ENCODE peak calls at places on chromosomes 13 and 19, in five cellular contexts. Y, X, E, F and A are unnamed samples.

GRCh38 chr13:34967851-34968562 is 25.9 kb downstream of the NBEA start:
- DNase-seq in Y (no peak), X (no peak), E (no peak), F (no peak), A (no peak)

GRCh38 chr19:48123907-48124675 is 13.5 kb upstream of the PLA2G4C start:
- DNase-seq in Y (no peak), X (no peak), E (no peak), F (no peak), A (no peak)

GRCh38 chr13:114249062-114249461 is 14.4 kb downstream of the CDC16 start:
- DNase-seq in Y (no peak), X (no peak), E (peak), F (no peak), A (no peak)

GRCh38 chr13:61391426-61391825 is 24.2 kb downstream of the PCDH20 start:
- DNase-seq in Y (no peak), X (no peak), E (no peak), F (no peak), A (no peak)

GRCh38 chr13:21478881-21479808 is 20.0 kb upstream of the ZDHHC20 start:
- DNase-seq in Y (no peak), X (no peak), E (no peak), F (peak), A (no peak)

GRCh38 chr13:20399515-20399914 is 126.1 kb downstream of the CRYL1 start:
- DNase-seq in Y (no peak), X (no peak), E (peak), F (no peak), A (no peak)

GRCh38 chr13:98301721-98302120 is 124.7 kb upstream of the RNF113B start:
- DNase-seq in Y (no peak), X (no peak), E (no peak), F (no peak), A (no peak)

GRCh38 chr13:75635621-75636338 is at the start of gene LMO7:
- DNase-seq in Y (peak), X (peak), E (peak), F (peak), A (peak)

GRCh38 chr19:16722591-16722990 is 2.9 kb downstream of the NWD1 start:
- DNase-seq in Y (no peak), X (no peak), E (no peak), F (no peak), A (no peak)

GRCh38 chr19:21474671-21475181 is 30.7 kb upstream of the ZNF429 start:
- DNase-seq in Y (peak), X (peak), E (peak), F (no peak), A (no peak)

GRCh38 chr19:46998445-46999142 is 21.0 kb upstream of the NPAS1 start:
- DNase-seq in Y (no peak), X (no peak), E (no peak), F (no peak), A (no peak)

GRCh38 chr13:58991826-58992477 is 1171.8 kb downstream of the DIAPH3 start:
- DNase-seq in Y (no peak), X (no peak), E (peak), F (no peak), A (no peak)

GRCh38 chr13:75760182-75760981 is 124.3 kb downstream of the LMO7 start:
- DNase-seq in Y (no peak), X (no peak), E (peak), F (no peak), A (no peak)

GRCh38 chr13:23985060-23985459 is 87.8 kb upstream of the C1QTNF9B start:
- DNase-seq in Y (no peak), X (no peak), E (no peak), F (no peak), A (no peak)

GRCh38 chr13:37118002-37118401 is 12.5 kb upstream of the CSNK1A1L start:
- DNase-seq in Y (no peak), X (no peak), E (peak), F (no peak), A (no peak)

GRCh38 chr19:13459351-13459750 is 46.9 kb downstream of the CACNA1A start:
- DNase-seq in Y (no peak), X (no peak), E (no peak), F (no peak), A (no peak)

GRCh38 chr13:40993987-40994386 is 25.1 kb downstream of the ELF1 start:
- DNase-seq in Y (no peak), X (no peak), E (peak), F (no peak), A (no peak)

GRCh38 chr13:35987572-35988513 is 143.3 kb downstream of the DCLK1 start:
- DNase-seq in Y (no peak), X (no peak), E (no peak), F (no peak), A (no peak)

GRCh38 chr13:30061217-30061616 is 210.8 kb upstream of the UBL3 start:
- DNase-seq in Y (no peak), X (no peak), E (no peak), F (no peak), A (no peak)

GRCh38 chr13:24038405-24038804 is 122.1 kb upstream of the SPATA13 start:
- DNase-seq in Y (no peak), X (no peak), E (no peak), F (no peak), A (no peak)

GRCh38 chr19:3572132-3572854 is 451 bp upstream of the HMG20B start:
- DNase-seq in Y (peak), X (peak), E (peak), F (peak), A (peak)

GRCh38 chr19:54114340-54114826 is 1.1 kb downstream of the TFPT start:
- DNase-seq in Y (no peak), X (no peak), E (peak), F (no peak), A (no peak)

GRCh38 chr19:20787766-20788165 is 11.7 kb downstream of the ZNF66 start:
- DNase-seq in Y (no peak), X (no peak), E (no peak), F (no peak), A (no peak)

GRCh38 chr13:98143601-98144500 is 957 bp downstream of the FARP1 start:
- DNase-seq in Y (no peak), X (no peak), E (no peak), F (no peak), A (no peak)

GRCh38 chr19:58001895-58002369 is 688 bp downstream of the ZNF606 start:
- DNase-seq in Y (no peak), X (no peak), E (no peak), F (no peak), A (no peak)

GRCh38 chr13:104534847-104535246 is 1468.6 kb upstream of the SLC10A2 start:
- DNase-seq in Y (no peak), X (no peak), E (no peak), F (no peak), A (no peak)

GRCh38 chr19:2237051-2237868 is 636 bp downstream of the SF3A2 start:
- DNase-seq in Y (no peak), X (no peak), E (no peak), F (no peak), A (no peak)

GRCh38 chr19:2233601-2234280 is 2.4 kb downstream of the PLEKHJ1 start:
- DNase-seq in Y (no peak), X (no peak), E (no peak), F (no peak), A (no peak)

GRCh38 chr19:2236285-2237050 is at the start of the genes PLEKHJ1 and SF3A2:
- DNase-seq in Y (peak), X (peak), E (peak), F (peak), A (peak)

GRCh38 chr19:2235026-2235395 is 1.1 kb downstream of the PLEKHJ1 start:
- DNase-seq in Y (no peak), X (no peak), E (no peak), F (no peak), A (no peak)

DNA sequence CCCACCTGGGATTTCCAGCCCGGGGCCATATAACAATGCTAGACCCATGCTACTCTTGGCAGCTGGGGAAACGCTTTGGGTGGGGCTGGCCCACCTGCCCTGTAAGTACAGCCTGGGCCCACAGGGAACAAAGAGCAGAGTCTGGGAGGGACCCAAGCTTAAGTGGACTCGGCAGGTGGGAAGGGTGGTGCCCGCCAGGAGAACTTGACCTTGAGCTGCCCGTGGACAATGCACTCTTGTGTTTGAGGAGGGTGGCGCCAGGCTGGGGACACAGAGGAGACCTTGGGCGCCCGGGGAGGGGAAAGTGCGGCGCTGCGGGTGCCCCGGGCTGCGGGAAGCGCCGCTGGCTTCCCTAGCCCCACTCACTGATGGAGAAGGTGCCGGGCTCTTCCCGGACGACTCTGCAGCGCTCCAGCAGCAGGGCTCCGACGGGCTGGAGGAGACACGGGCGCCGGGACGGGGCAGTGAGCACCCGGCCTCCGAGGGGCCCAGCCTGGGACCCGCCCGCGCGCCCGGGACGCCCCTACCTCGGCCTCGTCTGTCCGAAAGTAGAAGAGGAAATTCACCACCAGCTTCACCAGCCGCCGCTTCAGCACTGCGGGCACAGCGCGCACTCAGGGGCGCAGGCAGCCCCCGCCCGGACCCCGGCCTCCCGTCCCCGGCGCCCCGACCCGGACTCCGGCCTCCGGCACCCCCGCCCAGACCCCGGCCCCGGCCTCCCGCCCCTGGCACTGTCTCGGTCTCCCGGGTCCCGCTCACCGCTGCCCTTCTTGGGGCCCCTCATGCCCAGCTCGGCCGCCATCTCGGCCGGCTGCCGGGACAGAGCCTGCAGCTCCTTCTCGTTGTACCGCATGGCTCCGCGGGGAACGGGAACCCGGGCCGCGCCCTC is 489 bp downstream of the PLEKHJ1 start:
- DNase-seq in Y (no peak), X (no peak), E (peak), F (no peak), A (no peak)
- TF ChIP-seq POLR2A in Y (no peak), X (no peak), E (no peak), F (no peak), A (peak)

GRCh38 chr13:94157705-94158218 is 321.7 kb downstream of the DCT start:
- DNase-seq in Y (no peak), X (no peak), E (no peak), F (no peak), A (no peak)
- TF ChIP-seq POLR2AphosphoS5 in Y (peak), X (peak), E (no peak), F (no peak), A (no peak)

GRCh38 chr19:55254625-55254977 is 4.2 kb downstream of the PPP6R1 start:
- DNase-seq in Y (no peak), X (no peak), E (no peak), F (no peak), A (no peak)
- TF ChIP-seq POLR2A in Y (no peak), X (no peak), E (no peak), F (no peak), A (no peak)

GRCh38 chr13:25978961-25979360 is 72.9 kb downstream of the SHISA2 start:
- DNase-seq in Y (no peak), X (no peak), E (no peak), F (no peak), A (no peak)

GRCh38 chr13:25980255-25980654 is 71.6 kb downstream of the SHISA2 start:
- DNase-seq in Y (no peak), X (no peak), E (no peak), F (no peak), A (no peak)

GRCh38 chr13:25977671-25978070 is 74.1 kb downstream of the SHISA2 start:
- DNase-seq in Y (no peak), X (no peak), E (no peak), F (no peak), A (no peak)

GRCh38 chr13:25973576-25973975 is 78.2 kb downstream of the SHISA2 start:
- DNase-seq in Y (no peak), X (no peak), E (no peak), F (no peak), A (no peak)

DNA sequence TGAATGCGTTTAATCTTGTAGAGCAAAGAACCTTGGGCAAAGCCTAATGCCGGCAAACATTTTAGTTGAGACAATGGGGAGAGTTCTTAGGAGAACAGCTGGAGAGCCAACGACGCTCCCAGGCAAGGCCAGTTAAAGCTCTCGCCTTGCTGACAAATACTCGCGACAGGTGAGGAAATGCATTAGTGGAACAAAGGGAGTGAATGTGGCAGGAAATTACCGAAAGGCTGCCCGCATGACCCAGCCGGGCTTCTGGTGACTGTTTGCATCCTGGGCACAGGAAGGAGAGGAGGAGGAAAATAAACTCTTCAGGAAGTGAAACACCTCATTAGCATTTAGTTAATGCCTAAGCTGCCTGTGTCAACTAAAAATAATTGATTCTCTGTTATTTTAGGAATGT is 74.6 kb downstream of the SHISA2 start:
- DNase-seq in Y (no peak), X (no peak), E (no peak), F (no peak), A (no peak)
- TF ChIP-seq POLR2AphosphoS5 in Y (no peak), X (no peak), E (no peak), F (no peak), A (no peak)

GRCh38 chr19:1251233-1251502 is 2.8 kb downstream of the MIDN start:
- DNase-seq in Y (peak), X (no peak), E (peak), F (no peak), A (no peak)

GRCh38 chr19:1251503-1252220 is 3.3 kb downstream of the MIDN start:
- DNase-seq in Y (no peak), X (no peak), E (no peak), F (no peak), A (no peak)

GRCh38 chr19:1252818-1253513 is 4.6 kb downstream of the MIDN start:
- DNase-seq in Y (peak), X (peak), E (peak), F (no peak), A (no peak)

GRCh38 chr19:1253514-1254080 is 5.2 kb downstream of the MIDN start:
- DNase-seq in Y (no peak), X (no peak), E (no peak), F (no peak), A (no peak)

GRCh38 chr19:1252221-1252817 is 3.9 kb downstream of the MIDN start:
- DNase-seq in Y (peak), X (peak), E (peak), F (no peak), A (no peak)
- TF ChIP-seq POLR2A in Y (no peak), X (no peak), E (no peak), F (no peak), A (no peak)

DNA sequence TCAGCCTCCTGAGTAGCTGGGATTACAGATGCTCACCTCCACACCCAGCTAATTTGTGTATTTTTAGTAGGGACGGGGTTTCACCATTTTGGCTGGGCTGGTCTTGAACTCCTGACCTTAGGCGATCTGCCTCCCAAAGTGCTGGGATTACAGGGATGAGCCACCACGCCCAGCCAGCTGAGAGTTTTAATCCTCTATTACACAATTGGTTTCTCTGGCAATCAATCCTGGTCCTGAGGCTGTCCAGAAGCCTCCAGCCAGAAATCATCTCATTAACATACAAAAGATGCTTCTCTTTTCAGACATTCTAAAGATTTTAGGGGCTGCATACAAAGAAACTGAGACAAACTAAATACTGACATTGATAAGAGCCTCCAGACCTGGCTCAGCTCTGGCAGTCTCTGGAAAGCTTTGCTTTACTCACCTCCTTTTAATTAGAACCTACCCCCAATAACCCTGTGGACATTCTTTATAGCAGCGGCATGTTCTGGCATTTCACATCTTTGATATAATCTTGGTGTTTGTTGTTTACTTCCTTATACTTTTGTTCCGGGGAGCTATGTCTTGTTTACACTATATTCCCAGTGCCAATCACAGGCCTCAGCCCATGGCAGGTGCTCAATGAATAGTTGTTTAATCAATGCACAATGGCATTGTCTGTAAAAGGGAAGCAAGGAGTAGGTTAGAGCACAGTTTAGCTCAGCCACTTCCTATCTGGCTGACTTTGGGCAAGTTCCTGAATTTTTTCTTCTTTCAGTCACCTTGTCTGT is 4.1 kb upstream of the ZNF724 start:
- DNase-seq in Y (no peak), X (no peak), E (no peak), F (no peak), A (no peak)
- TF ChIP-seq POLR2AphosphoS5 in Y (no peak), X (no peak), E (no peak), F (no peak), A (no peak)

GRCh38 chr19:55408320-55408836 is 790 bp upstream of the UBE2S start:
- DNase-seq in Y (no peak), X (no peak), E (no peak), F (no peak), A (no peak)

GRCh38 chr19:55407625-55408319 is at the start of gene UBE2S:
- DNase-seq in Y (peak), X (peak), E (peak), F (peak), A (peak)

GRCh38 chr19:55406869-55407624 is 541 bp downstream of the UBE2S start:
- DNase-seq in Y (no peak), X (no peak), E (peak), F (peak), A (peak)

GRCh38 chr19:55405638-55406037 is 1.9 kb downstream of the UBE2S start:
- DNase-seq in Y (no peak), X (no peak), E (no peak), F (no peak), A (no peak)

GRCh38 chr19:55406091-55406868 is 1.3 kb downstream of the UBE2S start:
- DNase-seq in Y (no peak), X (no peak), E (no peak), F (no peak), A (no peak)
- TF ChIP-seq POLR2A in Y (no peak), X (no peak), E (no peak), F (no peak), A (no peak)

DNA sequence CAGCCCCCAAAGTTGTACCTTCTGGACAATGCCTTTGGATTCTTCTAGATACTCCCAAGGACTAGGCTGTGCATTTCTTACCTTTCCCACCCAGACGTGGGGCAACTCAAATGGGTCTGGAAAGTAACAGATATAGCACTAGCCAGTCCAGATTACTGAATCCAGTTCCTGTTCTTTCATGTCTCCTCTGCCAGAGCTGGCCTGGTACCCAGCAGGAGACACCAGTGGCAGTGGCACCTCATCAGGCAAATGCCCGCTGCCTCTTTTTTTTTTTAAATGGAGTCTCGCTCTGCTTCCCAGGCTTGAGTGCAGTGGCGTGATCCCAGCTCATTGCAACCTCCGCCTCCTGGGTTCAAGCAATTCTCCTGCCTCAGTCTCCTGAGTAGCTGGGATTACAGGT is 43.2 kb downstream of the N4BP2L2 start:
- DNase-seq in Y (no peak), X (no peak), E (no peak), F (no peak), A (no peak)
- TF ChIP-seq POLR2AphosphoS5 in Y (no peak), X (no peak), E (no peak), F (no peak), A (no peak)

GRCh38 chr19:5484398-5485285 is 29.4 kb downstream of the ZNRF4 start:
- DNase-seq in Y (no peak), X (no peak), E (peak), F (no peak), A (no peak)
- TF ChIP-seq POLR2A in Y (no peak), X (no peak), E (no peak), F (no peak), A (no peak)